ENCODE peak calls at places on chromosomes 2 and 18, in nine cellular contexts. C is stomach; S is H4; P is MCF 10A; Z is CD4-positive, alpha-beta T cell; I is aorta; K is T-helper 17 cell; O is Calu3; B is lung microvascular endothelial cell. M is an unnamed sample.

GRCh38 chr18:2091937-2092336 is 479.4 kb downstream of the METTL4 start:
- DNase-seq in C (no peak), S (no peak), P (no peak), Z (no peak), I (no peak), K (no peak), O (no peak), B (no peak), M (no peak)

GRCh38 chr2:224984641-224985040 is 57.6 kb downstream of the DOCK10 start:
- DNase-seq in C (no peak), S (no peak), P (no peak), Z (no peak), I (no peak), K (no peak), O (no peak), B (no peak), M (no peak)

GRCh38 chr18:61676763-61677434 is 215.9 kb downstream of the RNF152 start:
- DNase-seq in C (no peak), S (no peak), P (no peak), Z (no peak), I (no peak), K (no peak), O (no peak), B (no peak), M (no peak)

GRCh38 chr2:199405241-199405640 is 52.5 kb downstream of the SATB2 start:
- DNase-seq in C (no peak), S (peak), P (peak), Z (no peak), I (no peak), K (no peak), O (no peak), B (peak), M (no peak)

GRCh38 chr2:180017764-180018163 is 10.7 kb upstream of the CWC22 start:
- DNase-seq in C (peak), S (peak), P (peak), Z (no peak), I (peak), K (no peak), O (no peak), B (no peak), M (no peak)

GRCh38 chr18:70781860-70782453 is 493.1 kb downstream of the SOCS6 start:
- DNase-seq in C (peak), S (peak), P (peak), Z (peak), I (no peak), K (peak), O (peak), B (peak), M (peak)

GRCh38 chr18:75209129-75209951 is at the start of gene PTGR3:
- DNase-seq in C (peak), S (peak), P (peak), Z (peak), I (peak), K (peak), O (peak), B (peak), M (peak)

GRCh38 chr2:33321236-33321731 is 155.2 kb upstream of the RASGRP3 start:
- DNase-seq in C (no peak), S (peak), P (peak), Z (no peak), I (no peak), K (no peak), O (no peak), B (peak), M (no peak)

GRCh38 chr18:48951448-48952286 is 902 bp upstream of the SMAD7 start:
- DNase-seq in C (peak), S (peak), P (peak), Z (peak), I (peak), K (peak), O (peak), B (peak), M (peak)

GRCh38 chr2:128306081-128306930 is 12.4 kb downstream of the HS6ST1 start:
- DNase-seq in C (peak), S (peak), P (peak), Z (no peak), I (peak), K (no peak), O (no peak), B (no peak), M (no peak)

GRCh38 chr2:85524567-85524923 is 14.4 kb upstream of the MAT2A start:
- DNase-seq in C (peak), S (no peak), P (no peak), Z (no peak), I (no peak), K (no peak), O (no peak), B (no peak), M (no peak)

GRCh38 chr2:111106720-111107119 is 14.0 kb upstream of the BCL2L11 start:
- DNase-seq in C (no peak), S (no peak), P (no peak), Z (no peak), I (no peak), K (no peak), O (no peak), B (no peak), M (no peak)

GRCh38 chr2:215358312-215358845 is 46.5 kb downstream of the ATIC start:
- DNase-seq in C (no peak), S (no peak), P (no peak), Z (no peak), I (no peak), K (no peak), O (no peak), B (no peak), M (no peak)

GRCh38 chr2:85560812-85561279 is 447 bp downstream of the GGCX start:
- DNase-seq in C (no peak), S (no peak), P (no peak), Z (no peak), I (no peak), K (no peak), O (no peak), B (no peak), M (no peak)

GRCh38 chr18:22195052-22195451 is 25.7 kb downstream of the GATA6 start:
- DNase-seq in C (no peak), S (no peak), P (no peak), Z (no peak), I (no peak), K (no peak), O (no peak), B (no peak), M (no peak)

GRCh38 chr2:102387763-102388546 is 32.4 kb downstream of the IL18R1 start:
- DNase-seq in C (no peak), S (no peak), P (no peak), Z (no peak), I (no peak), K (no peak), O (no peak), B (no peak), M (no peak)

GRCh38 chr2:16280081-16280480 is 339.7 kb downstream of the MYCN start:
- DNase-seq in C (no peak), S (no peak), P (no peak), Z (no peak), I (no peak), K (no peak), O (no peak), B (no peak), M (no peak)

GRCh38 chr2:241011751-241012510 is 13.5 kb downstream of the SNED1 start:
- DNase-seq in C (peak), S (no peak), P (no peak), Z (no peak), I (no peak), K (peak), O (no peak), B (no peak), M (no peak)

GRCh38 chr2:228367356-228367755 is 185.9 kb upstream of the SPHKAP start:
- DNase-seq in C (no peak), S (no peak), P (no peak), Z (no peak), I (no peak), K (no peak), O (no peak), B (no peak), M (no peak)

GRCh38 chr2:214604861-214605260 is 194.0 kb downstream of the VWC2L start:
- DNase-seq in C (no peak), S (peak), P (no peak), Z (no peak), I (no peak), K (no peak), O (no peak), B (no peak), M (no peak)

GRCh38 chr2:146927080-146927714 is 917.6 kb upstream of the ACVR2A start:
- DNase-seq in C (peak), S (peak), P (peak), Z (no peak), I (peak), K (no peak), O (peak), B (peak), M (no peak)

GRCh38 chr2:122081743-122082142 is 326.3 kb downstream of the TSN start:
- DNase-seq in C (no peak), S (no peak), P (no peak), Z (no peak), I (no peak), K (no peak), O (no peak), B (no peak), M (no peak)

GRCh38 chr2:176822060-176822459 is 390.5 kb upstream of the HNRNPA3 start:
- DNase-seq in C (no peak), S (no peak), P (no peak), Z (no peak), I (no peak), K (no peak), O (no peak), B (no peak), M (no peak)

GRCh38 chr2:172970660-172971059 is 105.0 kb upstream of the MAP3K20 start:
- DNase-seq in C (no peak), S (no peak), P (no peak), Z (peak), I (no peak), K (no peak), O (no peak), B (peak), M (no peak)

GRCh38 chr2:217291259-217291658 is 431.4 kb upstream of the TNP1 start:
- DNase-seq in C (no peak), S (no peak), P (no peak), Z (no peak), I (no peak), K (no peak), O (no peak), B (no peak), M (no peak)

GRCh38 chr18:60010984-60011383 is 111.2 kb downstream of the PMAIP1 start:
- DNase-seq in C (no peak), S (no peak), P (no peak), Z (no peak), I (no peak), K (no peak), O (no peak), B (no peak), M (no peak)

GRCh38 chr18:70490008-70490933 is 201.4 kb downstream of the SOCS6 start:
- DNase-seq in C (peak), S (peak), P (peak), Z (peak), I (no peak), K (peak), O (peak), B (peak), M (no peak)

GRCh38 chr2:46187112-46187618 is 110.0 kb upstream of the EPAS1 start:
- DNase-seq in C (peak), S (peak), P (peak), Z (no peak), I (peak), K (no peak), O (no peak), B (peak), M (no peak)

GRCh38 chr2:31013311-31013710 is 124.9 kb downstream of the GALNT14 start:
- DNase-seq in C (no peak), S (no peak), P (no peak), Z (no peak), I (no peak), K (no peak), O (no peak), B (no peak), M (no peak)

GRCh38 chr2:62333961-62334360 is 138.0 kb downstream of the B3GNT2 start:
- DNase-seq in C (no peak), S (no peak), P (no peak), Z (no peak), I (no peak), K (no peak), O (no peak), B (no peak), M (no peak)